ENCODE peak calls at places on chromosomes 5 and 9, in six cellular contexts. Q is EH; K is NCI-H1417 treated with DMSO at 0.1 percent for 48 hours; U is occipital lobe; D is stimulated activated naive CD8-positive, alpha-beta T cell treated with anti-CD3 and anti-CD28 coated beads, Interleukin-15, Interleukin-2, amounts not matched to agents 100 U/mL and 50 U/mL, for 24 hours; T is central memory CD4-positive, alpha-beta T cell. S is an unnamed sample.

GRCh38 chr9:73775757-73776156 is 624.1 kb downstream of the ANXA1 start:
- DNase-seq in K (no peak), T (no peak), U (no peak), D (no peak), Q (no peak), S (no peak)

GRCh38 chr5:96896806-96897205 is 20.5 kb downstream of the ERAP2 start:
- DNase-seq in T (no peak), Q (no peak), K (no peak), U (no peak), D (no peak), S (no peak)

GRCh38 chr5:135991381-135991907 is 36.7 kb upstream of the LECT2 start:
- DNase-seq in Q (no peak), K (no peak), D (no peak), T (no peak), U (no peak), S (no peak)

GRCh38 chr9:92151691-92152393 is 36.6 kb upstream of the SPTLC1 start:
- DNase-seq in D (no peak), T (no peak), U (no peak), K (no peak), Q (peak; percentile 89), S (peak; percentile 97)

GRCh38 chr5:58378613-58379385 is 81.1 kb downstream of the PLK2 start:
- DNase-seq in T (no peak), K (no peak), Q (no peak), D (no peak), U (no peak), S (peak; percentile 2)

GRCh38 chr5:103441523-103441922 is 121.1 kb downstream of the NUDT12 start:
- DNase-seq in U (no peak), K (no peak), Q (no peak), D (no peak), T (no peak), S (no peak)

GRCh38 chr9:4738866-4739586 is 2.0 kb downstream of the AK3 start:
- DNase-seq in D (no peak), K (no peak), U (no peak), Q (no peak), T (no peak), S (peak; percentile 14)

GRCh38 chr9:74951725-74952151 is 974 bp downstream of the C9orf40 start:
- DNase-seq in U (peak; percentile 19), Q (peak; percentile 50), K (no peak), D (peak; percentile 56), T (peak; percentile 42), S (peak; percentile 68)

GRCh38 chr5:38923661-38924451 is 78.0 kb downstream of the OSMR start:
- DNase-seq in U (no peak), D (no peak), Q (peak; percentile 58), K (no peak), T (no peak), S (peak; percentile 33)

GRCh38 chr9:124009835-124010226 is 1.7 kb upstream of the LHX2 start:
- DNase-seq in Q (no peak), T (no peak), D (no peak), K (no peak), U (no peak), S (no peak)

GRCh38 chr5:180085837-180086236 is 14.3 kb upstream of the RNF130 start:
- DNase-seq in U (no peak), T (peak; percentile 61), Q (no peak), D (no peak), K (no peak), S (no peak)

GRCh38 chr9:106970976-106971457 is 108.1 kb downstream of the ZNF462 start:
- DNase-seq in D (no peak), T (no peak), K (no peak), U (no peak), Q (no peak), S (no peak)

GRCh38 chr5:80739898-80740297 is 85.1 kb upstream of the DHFR start:
- DNase-seq in K (no peak), T (no peak), D (no peak), U (no peak), Q (no peak), S (no peak)

GRCh38 chr5:129051283-129051682 is 43.3 kb upstream of the ISOC1 start:
- DNase-seq in U (no peak), K (no peak), D (no peak), T (no peak), Q (no peak), S (no peak)

GRCh38 chr5:141050622-141051525 is at the start of gene PCDHB1:
- DNase-seq in K (no peak), U (no peak), T (no peak), D (no peak), Q (no peak), S (no peak)